ENCODE peak calls at places on chromosomes 5 and 9, in six cellular contexts. One of them, this sample, is unnamed.
A peak's percentile ranks its signal among the peaks of the same experiment; 100 is the strongest.

GRCh38 chr5:14268738-14269137 is 125.6 kb downstream of the TRIO start:
- DNase-seq in cardiac muscle cell: peak; percentile 47
- DNase-seq in fibroblast of villous mesenchyme: peak; percentile 40
- DNase-seq in fibroblast of pulmonary artery: peak; percentile 59
- DNase-seq in epithelial cell of proximal tubule: no peak
- DNase-seq in fibroblast of mammary gland: peak; percentile 42
- DNase-seq in this sample: peak; percentile 44

GRCh38 chr5:68257207-68257606 is 41.7 kb downstream of the PIK3R1 start:
- DNase-seq in cardiac muscle cell: no peak
- DNase-seq in fibroblast of pulmonary artery: no peak
- DNase-seq in fibroblast of villous mesenchyme: no peak
- DNase-seq in epithelial cell of proximal tubule: no peak
- DNase-seq in fibroblast of mammary gland: no peak
- DNase-seq in this sample: no peak

GRCh38 chr5:144203750-144204596 is 33.3 kb downstream of the KCTD16 start:
- DNase-seq in fibroblast of pulmonary artery: peak; percentile 89
- DNase-seq in fibroblast of mammary gland: peak; percentile 80
- DNase-seq in epithelial cell of proximal tubule: peak; percentile 26
- DNase-seq in fibroblast of villous mesenchyme: peak; percentile 82
- DNase-seq in cardiac muscle cell: peak; percentile 84
- DNase-seq in this sample: no peak

GRCh38 chr5:150498501-150498900 is 9.4 kb upstream of the NDST1 start:
- DNase-seq in cardiac muscle cell: no peak
- DNase-seq in fibroblast of pulmonary artery: no peak
- DNase-seq in epithelial cell of proximal tubule: no peak
- DNase-seq in fibroblast of mammary gland: no peak
- DNase-seq in fibroblast of villous mesenchyme: no peak
- DNase-seq in this sample: peak; percentile 50

GRCh38 chr5:159990506-159990905 is 18.4 kb upstream of the TTC1 start:
- DNase-seq in fibroblast of mammary gland: peak; percentile 28
- DNase-seq in cardiac muscle cell: peak; percentile 20
- DNase-seq in fibroblast of pulmonary artery: no peak
- DNase-seq in epithelial cell of proximal tubule: no peak
- DNase-seq in fibroblast of villous mesenchyme: no peak
- DNase-seq in this sample: no peak

GRCh38 chr5:127386557-127386956 is 96.0 kb downstream of the MEGF10 start:
- DNase-seq in fibroblast of villous mesenchyme: peak; percentile 33
- DNase-seq in fibroblast of mammary gland: peak; percentile 57
- DNase-seq in epithelial cell of proximal tubule: no peak
- DNase-seq in fibroblast of pulmonary artery: peak; percentile 34
- DNase-seq in cardiac muscle cell: no peak
- DNase-seq in this sample: no peak

GRCh38 chr9:1094749-1095148 is 44.6 kb downstream of the DMRT2 start:
- DNase-seq in fibroblast of pulmonary artery: no peak
- DNase-seq in cardiac muscle cell: no peak
- DNase-seq in fibroblast of villous mesenchyme: no peak
- DNase-seq in epithelial cell of proximal tubule: no peak
- DNase-seq in fibroblast of mammary gland: no peak
- DNase-seq in this sample: no peak

GRCh38 chr9:33817327-33818166 is 587 bp downstream of the UBE2R2 start:
- DNase-seq in cardiac muscle cell: peak; percentile 80
- DNase-seq in fibroblast of pulmonary artery: peak; percentile 75
- DNase-seq in epithelial cell of proximal tubule: no peak
- DNase-seq in fibroblast of mammary gland: peak; percentile 70
- DNase-seq in fibroblast of villous mesenchyme: peak; percentile 76
- DNase-seq in this sample: peak; percentile 61

GRCh38 chr9:20873240-20873860 is 158.1 kb downstream of the HACD4 start:
- DNase-seq in epithelial cell of proximal tubule: peak; percentile 63
- DNase-seq in fibroblast of mammary gland: peak; percentile 69
- DNase-seq in fibroblast of villous mesenchyme: no peak
- DNase-seq in fibroblast of pulmonary artery: no peak
- DNase-seq in cardiac muscle cell: no peak
- DNase-seq in this sample: no peak

GRCh38 chr9:113885183-113886002 is 9.3 kb downstream of the ZNF618 start:
- DNase-seq in fibroblast of mammary gland: no peak
- DNase-seq in cardiac muscle cell: no peak
- DNase-seq in epithelial cell of proximal tubule: no peak
- DNase-seq in fibroblast of villous mesenchyme: no peak
- DNase-seq in fibroblast of pulmonary artery: no peak
- DNase-seq in this sample: no peak

GRCh38 chr9:85036503-85036902 is 367.0 kb downstream of the NTRK2 start:
- DNase-seq in fibroblast of pulmonary artery: no peak
- DNase-seq in epithelial cell of proximal tubule: no peak
- DNase-seq in fibroblast of mammary gland: no peak
- DNase-seq in fibroblast of villous mesenchyme: no peak
- DNase-seq in cardiac muscle cell: no peak
- DNase-seq in this sample: no peak

GRCh38 chr5:129398279-129398678 is 61.8 kb upstream of the ADAMTS19 start:
- DNase-seq in fibroblast of pulmonary artery: no peak
- DNase-seq in fibroblast of mammary gland: no peak
- DNase-seq in cardiac muscle cell: no peak
- DNase-seq in epithelial cell of proximal tubule: no peak
- DNase-seq in fibroblast of villous mesenchyme: no peak
- DNase-seq in this sample: no peak

GRCh38 chr9:126298319-126298801 is 28.3 kb upstream of the MVB12B start:
- DNase-seq in cardiac muscle cell: no peak
- DNase-seq in fibroblast of pulmonary artery: no peak
- DNase-seq in epithelial cell of proximal tubule: no peak
- DNase-seq in fibroblast of mammary gland: no peak
- DNase-seq in fibroblast of villous mesenchyme: no peak
- DNase-seq in this sample: no peak

GRCh38 chr5:164256351-164256750 is 750.9 kb downstream of the MAT2B start:
- DNase-seq in fibroblast of villous mesenchyme: no peak
- DNase-seq in epithelial cell of proximal tubule: no peak
- DNase-seq in cardiac muscle cell: peak; percentile 6
- DNase-seq in fibroblast of mammary gland: peak; percentile 15
- DNase-seq in fibroblast of pulmonary artery: peak; percentile 32
- DNase-seq in this sample: no peak

GRCh38 chr9:78557540-78557939 is 260.6 kb downstream of the PSAT1 start:
- DNase-seq in fibroblast of pulmonary artery: no peak
- DNase-seq in fibroblast of mammary gland: no peak
- DNase-seq in fibroblast of villous mesenchyme: no peak
- DNase-seq in epithelial cell of proximal tubule: no peak
- DNase-seq in cardiac muscle cell: no peak
- DNase-seq in this sample: no peak
- H3K4me3 ChIP-seq in fibroblast of pulmonary artery: no peak overlapping the region
- H3K4me3 ChIP-seq in fibroblast of mammary gland: no peak overlapping the region
- H3K4me3 ChIP-seq in fibroblast of villous mesenchyme: no peak overlapping the region
- H3K4me3 ChIP-seq in epithelial cell of proximal tubule: no peak overlapping the region
- H3K4me3 ChIP-seq in cardiac muscle cell: no peak overlapping the region
- H3K4me3 ChIP-seq in this sample: no peak overlapping the region

GRCh38 chr9:124770359-124771020 is 621 bp downstream of the NR6A1 start:
- DNase-seq in fibroblast of pulmonary artery: no peak
- DNase-seq in cardiac muscle cell: no peak
- DNase-seq in fibroblast of mammary gland: no peak
- DNase-seq in epithelial cell of proximal tubule: no peak
- DNase-seq in fibroblast of villous mesenchyme: no peak
- DNase-seq in this sample: no peak

GRCh38 chr9:124767830-124768229 is 3.3 kb downstream of the NR6A1 start:
- DNase-seq in fibroblast of mammary gland: no peak
- DNase-seq in cardiac muscle cell: no peak
- DNase-seq in epithelial cell of proximal tubule: no peak
- DNase-seq in fibroblast of pulmonary artery: no peak
- DNase-seq in fibroblast of villous mesenchyme: no peak
- DNase-seq in this sample: no peak

GRCh38 chr9:124768275-124768674 is 2.8 kb downstream of the NR6A1 start:
- DNase-seq in cardiac muscle cell: no peak
- DNase-seq in epithelial cell of proximal tubule: no peak
- DNase-seq in fibroblast of mammary gland: no peak
- DNase-seq in fibroblast of pulmonary artery: no peak
- DNase-seq in fibroblast of villous mesenchyme: no peak
- DNase-seq in this sample: no peak

GRCh38 chr9:124769451-124770358 is 1.4 kb downstream of the NR6A1 start:
- DNase-seq in fibroblast of mammary gland: no peak
- DNase-seq in epithelial cell of proximal tubule: peak; percentile 23
- DNase-seq in fibroblast of pulmonary artery: no peak
- DNase-seq in cardiac muscle cell: no peak
- DNase-seq in fibroblast of villous mesenchyme: peak; percentile 42
- DNase-seq in this sample: no peak

GRCh38 chr9:124768778-124769350 is 2.2 kb downstream of the NR6A1 start:
- DNase-seq in epithelial cell of proximal tubule: no peak
- DNase-seq in cardiac muscle cell: no peak
- DNase-seq in fibroblast of villous mesenchyme: peak; percentile 36
- DNase-seq in fibroblast of pulmonary artery: no peak
- DNase-seq in fibroblast of mammary gland: no peak
- DNase-seq in this sample: no peak
- H3K4me3 ChIP-seq in epithelial cell of proximal tubule: peak overlapping the region; percentile 87
- H3K4me3 ChIP-seq in cardiac muscle cell: peak overlapping the region; percentile 90
- H3K4me3 ChIP-seq in fibroblast of villous mesenchyme: no peak overlapping the region
- H3K4me3 ChIP-seq in fibroblast of pulmonary artery: no peak overlapping the region
- H3K4me3 ChIP-seq in fibroblast of mammary gland: no peak overlapping the region
- H3K4me3 ChIP-seq in this sample: peak overlapping the region; percentile 72

GRCh38 chr5:93621340-93621872 is 38.4 kb downstream of the NR2F1 start:
- DNase-seq in fibroblast of mammary gland: peak; percentile 66
- DNase-seq in epithelial cell of proximal tubule: no peak
- DNase-seq in fibroblast of pulmonary artery: peak; percentile 55
- DNase-seq in fibroblast of villous mesenchyme: peak; percentile 79
- DNase-seq in cardiac muscle cell: peak; percentile 81
- DNase-seq in this sample: peak; percentile 40
- H3K4me3 ChIP-seq in fibroblast of mammary gland: peak overlapping the region; percentile 69
- H3K4me3 ChIP-seq in epithelial cell of proximal tubule: peak overlapping the region; percentile 75
- H3K4me3 ChIP-seq in fibroblast of pulmonary artery: peak overlapping the region; percentile 72
- H3K4me3 ChIP-seq in fibroblast of villous mesenchyme: peak overlapping the region; percentile 76
- H3K4me3 ChIP-seq in cardiac muscle cell: peak overlapping the region; percentile 54
- H3K4me3 ChIP-seq in this sample: peak overlapping the region; percentile 73

DNA sequence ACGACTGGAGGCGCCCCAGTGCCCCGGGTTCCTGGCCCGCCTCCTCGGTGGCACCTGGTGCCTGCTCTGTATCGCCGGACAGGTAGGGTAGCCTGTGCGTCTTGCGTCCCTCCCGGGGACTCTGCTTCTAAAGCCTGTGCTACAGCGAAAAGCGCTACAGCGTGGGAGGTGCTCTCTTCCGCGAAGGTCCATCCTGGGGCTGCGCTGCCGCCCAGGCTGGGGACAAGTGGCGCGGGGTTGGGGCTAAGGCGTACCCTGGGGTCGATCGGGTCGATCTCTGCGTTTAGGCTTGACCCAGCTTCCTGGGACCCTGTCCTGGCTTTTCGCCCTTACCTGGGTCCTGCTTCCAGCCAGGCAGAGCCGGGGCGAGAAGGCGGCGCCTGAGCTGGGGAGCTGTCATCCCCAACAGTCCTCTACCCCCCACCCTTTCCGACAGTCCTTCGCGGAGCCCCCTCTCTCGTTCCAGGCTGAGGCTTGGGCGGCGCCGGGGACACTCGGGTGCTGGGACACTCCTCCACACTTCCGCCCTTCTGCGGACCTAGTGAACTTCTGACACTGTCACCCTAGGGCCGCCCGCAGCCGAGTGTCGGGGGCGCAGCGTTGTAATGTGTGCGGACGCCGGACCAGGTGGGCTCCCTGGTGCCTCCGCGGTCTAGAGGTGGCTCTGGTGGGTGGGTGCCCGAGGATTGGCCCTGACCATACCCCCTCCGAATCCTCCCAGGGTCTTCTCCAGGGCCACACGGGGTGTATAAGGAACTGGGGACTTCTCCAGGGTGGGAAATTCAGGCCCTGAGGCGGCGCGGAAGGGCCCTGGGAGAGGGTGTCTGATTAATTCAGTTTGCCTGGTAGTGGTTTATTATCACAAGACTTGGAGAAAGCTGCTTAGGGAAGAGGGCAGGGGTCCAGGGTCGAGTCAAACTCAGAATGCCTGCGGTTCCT is 328.2 kb downstream of the SH3GL2 start:
- DNase-seq in epithelial cell of proximal tubule: no peak
- DNase-seq in fibroblast of villous mesenchyme: no peak
- DNase-seq in fibroblast of mammary gland: no peak
- DNase-seq in cardiac muscle cell: peak; percentile 7
- DNase-seq in fibroblast of pulmonary artery: no peak
- DNase-seq in this sample: no peak
- H3K4me3 ChIP-seq in epithelial cell of proximal tubule: no peak overlapping the region
- H3K4me3 ChIP-seq in fibroblast of villous mesenchyme: no peak overlapping the region
- H3K4me3 ChIP-seq in fibroblast of mammary gland: no peak overlapping the region
- H3K4me3 ChIP-seq in cardiac muscle cell: peak overlapping the region; percentile 38
- H3K4me3 ChIP-seq in fibroblast of pulmonary artery: no peak overlapping the region
- H3K4me3 ChIP-seq in this sample: peak overlapping the region; percentile 11

DNA sequence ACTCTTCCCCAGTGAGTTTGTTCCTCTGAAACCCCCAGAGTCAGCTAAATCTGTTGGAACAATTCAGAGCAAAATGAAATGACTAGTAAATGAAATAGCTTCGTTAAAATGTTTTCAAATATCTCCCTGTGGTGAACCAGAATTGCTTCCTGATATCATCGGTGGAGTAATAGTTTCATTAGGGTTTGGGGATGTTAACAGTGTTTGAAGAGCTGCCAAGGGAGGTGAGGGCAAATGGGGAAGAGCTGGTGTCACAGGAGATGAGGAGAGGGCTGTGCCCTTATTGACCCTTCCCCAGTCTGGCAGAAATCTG is 4.3 kb upstream of the C7 start:
- DNase-seq in cardiac muscle cell: no peak
- DNase-seq in fibroblast of mammary gland: no peak
- DNase-seq in fibroblast of villous mesenchyme: no peak
- DNase-seq in fibroblast of pulmonary artery: no peak
- DNase-seq in epithelial cell of proximal tubule: no peak
- DNase-seq in this sample: no peak
- H3K4me3 ChIP-seq in cardiac muscle cell: no peak overlapping the region
- H3K4me3 ChIP-seq in fibroblast of mammary gland: no peak overlapping the region
- H3K4me3 ChIP-seq in fibroblast of villous mesenchyme: no peak overlapping the region
- H3K4me3 ChIP-seq in fibroblast of pulmonary artery: no peak overlapping the region
- H3K4me3 ChIP-seq in epithelial cell of proximal tubule: no peak overlapping the region
- H3K4me3 ChIP-seq in this sample: no peak overlapping the region